ENCODE peak calls at places on chromosome 6, in six cellular contexts. K is head of caudate nucleus, G is epithelial cell of esophagus, Z is left colon, C is NCI-H2081, H is hepatic stellate cell. E is an unnamed sample.

GRCh38 chr6:146364816-146365594 is 178.6 kb upstream of the RAB32 start:
- DNase-seq in K (no peak), G (peak), Z (no peak), C (no peak), H (no peak), E (no peak)

GRCh38 chr6:119207973-119208725 is 129.7 kb upstream of the FAM184A start:
- DNase-seq in K (no peak), G (no peak), Z (no peak), C (no peak), H (no peak), E (no peak)

GRCh38 chr6:96391776-96392175 is 129.8 kb upstream of the UFL1 start:
- DNase-seq in K (peak), G (peak), Z (no peak), C (peak), H (no peak), E (peak)

GRCh38 chr6:126176266-126176665 is 163.6 kb upstream of the CENPW start:
- DNase-seq in K (no peak), G (no peak), Z (no peak), C (no peak), H (no peak), E (no peak)

GRCh38 chr6:14743465-14744211 is 502.2 kb upstream of the JARID2 start:
- DNase-seq in K (no peak), G (peak), Z (no peak), C (no peak), H (peak), E (no peak)

GRCh38 chr6:20492099-20492498 is 42.2 kb upstream of the CDKAL1 start:
- DNase-seq in K (no peak), G (no peak), Z (no peak), C (no peak), H (no peak), E (no peak)

GRCh38 chr6:90025418-90026089 is 131.3 kb downstream of the GJA10 start:
- DNase-seq in K (peak), G (peak), Z (no peak), C (no peak), H (no peak), E (no peak)

GRCh38 chr6:160103825-160104100 is 17.9 kb upstream of the SLC22A1 start:
- DNase-seq in K (no peak), G (no peak), Z (no peak), C (no peak), H (no peak), E (no peak)

GRCh38 chr6:137715589-137716045 is 151.4 kb upstream of the TNFAIP3 start:
- DNase-seq in K (no peak), G (no peak), Z (no peak), C (no peak), H (no peak), E (no peak)